ENCODE peak calls at places on chromosomes 16 and 17, in nine cellular contexts. One of them, this sample, is unnamed.

GRCh38 chr17:71004413-71004812 is 835.1 kb downstream of the KCNJ2 start:
- DNase-seq in effector memory CD8-positive, alpha-beta T cell: no peak
- DNase-seq in activated effector memory CD4-positive, alpha-beta T cell treated with anti-CD3 and anti-CD28 coated beads, Interleukin-2, amount 50 U/mL, for 16 hours: no peak
- DNase-seq in LHCN-M2: no peak
- DNase-seq in skeletal muscle cell: no peak
- DNase-seq in anterior cingulate cortex: no peak
- DNase-seq in stimulated activated CD4-positive, alpha-beta T cell treated with anti-CD3 and anti-CD28 coated beads, Interleukin-1b, Interleukin-23, amount 100 ng/mL, for 24 hours: no peak
- DNase-seq in NCI-H774: no peak
- DNase-seq in AG09319: no peak
- DNase-seq in this sample: no peak

GRCh38 chr16:5763176-5763575 is 665.6 kb upstream of the EEF2KMT start:
- DNase-seq in LHCN-M2: no peak
- DNase-seq in effector memory CD8-positive, alpha-beta T cell: no peak
- DNase-seq in AG09319: no peak
- DNase-seq in stimulated activated CD4-positive, alpha-beta T cell treated with anti-CD3 and anti-CD28 coated beads, Interleukin-1b, Interleukin-23, amount 100 ng/mL, for 24 hours: no peak
- DNase-seq in skeletal muscle cell: no peak
- DNase-seq in activated effector memory CD4-positive, alpha-beta T cell treated with anti-CD3 and anti-CD28 coated beads, Interleukin-2, amount 50 U/mL, for 16 hours: no peak
- DNase-seq in anterior cingulate cortex: no peak
- DNase-seq in NCI-H774: no peak
- DNase-seq in this sample: no peak

GRCh38 chr16:23114131-23114904 is 34.9 kb downstream of the USP31 start:
- DNase-seq in AG09319: no peak
- DNase-seq in activated effector memory CD4-positive, alpha-beta T cell treated with anti-CD3 and anti-CD28 coated beads, Interleukin-2, amount 50 U/mL, for 16 hours: no peak
- DNase-seq in LHCN-M2: no peak
- DNase-seq in anterior cingulate cortex: no peak
- DNase-seq in effector memory CD8-positive, alpha-beta T cell: no peak
- DNase-seq in stimulated activated CD4-positive, alpha-beta T cell treated with anti-CD3 and anti-CD28 coated beads, Interleukin-1b, Interleukin-23, amount 100 ng/mL, for 24 hours: no peak
- DNase-seq in skeletal muscle cell: no peak
- DNase-seq in NCI-H774: peak; percentile 29
- DNase-seq in this sample: no peak

GRCh38 chr16:78478267-78478821 is 378.9 kb downstream of the WWOX start:
- DNase-seq in skeletal muscle cell: no peak
- DNase-seq in anterior cingulate cortex: no peak
- DNase-seq in stimulated activated CD4-positive, alpha-beta T cell treated with anti-CD3 and anti-CD28 coated beads, Interleukin-1b, Interleukin-23, amount 100 ng/mL, for 24 hours: no peak
- DNase-seq in effector memory CD8-positive, alpha-beta T cell: no peak
- DNase-seq in activated effector memory CD4-positive, alpha-beta T cell treated with anti-CD3 and anti-CD28 coated beads, Interleukin-2, amount 50 U/mL, for 16 hours: no peak
- DNase-seq in NCI-H774: peak; percentile 11
- DNase-seq in LHCN-M2: no peak
- DNase-seq in AG09319: no peak
- DNase-seq in this sample: no peak

GRCh38 chr17:35807371-35808144 is 1.7 kb upstream of the TAF15 start:
- DNase-seq in anterior cingulate cortex: no peak
- DNase-seq in NCI-H774: no peak
- DNase-seq in AG09319: no peak
- DNase-seq in LHCN-M2: peak; percentile 63
- DNase-seq in activated effector memory CD4-positive, alpha-beta T cell treated with anti-CD3 and anti-CD28 coated beads, Interleukin-2, amount 50 U/mL, for 16 hours: no peak
- DNase-seq in skeletal muscle cell: no peak
- DNase-seq in effector memory CD8-positive, alpha-beta T cell: no peak
- DNase-seq in stimulated activated CD4-positive, alpha-beta T cell treated with anti-CD3 and anti-CD28 coated beads, Interleukin-1b, Interleukin-23, amount 100 ng/mL, for 24 hours: no peak
- DNase-seq in this sample: no peak

GRCh38 chr17:8222630-8223355 is 12.4 kb upstream of the AURKB start:
- DNase-seq in effector memory CD8-positive, alpha-beta T cell: peak; percentile 89
- DNase-seq in LHCN-M2: peak; percentile 94
- DNase-seq in NCI-H774: peak; percentile 52
- DNase-seq in AG09319: peak; percentile 93
- DNase-seq in stimulated activated CD4-positive, alpha-beta T cell treated with anti-CD3 and anti-CD28 coated beads, Interleukin-1b, Interleukin-23, amount 100 ng/mL, for 24 hours: peak; percentile 88
- DNase-seq in activated effector memory CD4-positive, alpha-beta T cell treated with anti-CD3 and anti-CD28 coated beads, Interleukin-2, amount 50 U/mL, for 16 hours: peak; percentile 96
- DNase-seq in skeletal muscle cell: peak; percentile 77
- DNase-seq in anterior cingulate cortex: peak; percentile 92
- DNase-seq in this sample: peak; percentile 81

GRCh38 chr17:17416007-17416399 is 60.8 kb upstream of the MED9 start:
- DNase-seq in NCI-H774: peak; percentile 72
- DNase-seq in activated effector memory CD4-positive, alpha-beta T cell treated with anti-CD3 and anti-CD28 coated beads, Interleukin-2, amount 50 U/mL, for 16 hours: no peak
- DNase-seq in skeletal muscle cell: peak; percentile 55
- DNase-seq in LHCN-M2: peak; percentile 81
- DNase-seq in effector memory CD8-positive, alpha-beta T cell: no peak
- DNase-seq in anterior cingulate cortex: peak; percentile 22
- DNase-seq in stimulated activated CD4-positive, alpha-beta T cell treated with anti-CD3 and anti-CD28 coated beads, Interleukin-1b, Interleukin-23, amount 100 ng/mL, for 24 hours: no peak
- DNase-seq in AG09319: peak; percentile 41
- DNase-seq in this sample: peak; percentile 65

GRCh38 chr16:19344224-19344801 is 58.8 kb downstream of the CLEC19A start:
- DNase-seq in AG09319: no peak
- DNase-seq in activated effector memory CD4-positive, alpha-beta T cell treated with anti-CD3 and anti-CD28 coated beads, Interleukin-2, amount 50 U/mL, for 16 hours: no peak
- DNase-seq in NCI-H774: no peak
- DNase-seq in skeletal muscle cell: no peak
- DNase-seq in anterior cingulate cortex: no peak
- DNase-seq in LHCN-M2: peak; percentile 1
- DNase-seq in stimulated activated CD4-positive, alpha-beta T cell treated with anti-CD3 and anti-CD28 coated beads, Interleukin-1b, Interleukin-23, amount 100 ng/mL, for 24 hours: no peak
- DNase-seq in effector memory CD8-positive, alpha-beta T cell: no peak
- DNase-seq in this sample: no peak

GRCh38 chr17:19333736-19334290 is 28.7 kb downstream of the B9D1 start:
- DNase-seq in stimulated activated CD4-positive, alpha-beta T cell treated with anti-CD3 and anti-CD28 coated beads, Interleukin-1b, Interleukin-23, amount 100 ng/mL, for 24 hours: no peak
- DNase-seq in activated effector memory CD4-positive, alpha-beta T cell treated with anti-CD3 and anti-CD28 coated beads, Interleukin-2, amount 50 U/mL, for 16 hours: peak; percentile 49
- DNase-seq in anterior cingulate cortex: no peak
- DNase-seq in skeletal muscle cell: no peak
- DNase-seq in AG09319: no peak
- DNase-seq in effector memory CD8-positive, alpha-beta T cell: no peak
- DNase-seq in LHCN-M2: no peak
- DNase-seq in NCI-H774: no peak
- DNase-seq in this sample: no peak

GRCh38 chr17:2705263-2705662 is 6.3 kb downstream of the CLUH start:
- DNase-seq in effector memory CD8-positive, alpha-beta T cell: no peak
- DNase-seq in skeletal muscle cell: peak; percentile 23
- DNase-seq in stimulated activated CD4-positive, alpha-beta T cell treated with anti-CD3 and anti-CD28 coated beads, Interleukin-1b, Interleukin-23, amount 100 ng/mL, for 24 hours: no peak
- DNase-seq in LHCN-M2: peak; percentile 49
- DNase-seq in AG09319: no peak
- DNase-seq in NCI-H774: no peak
- DNase-seq in activated effector memory CD4-positive, alpha-beta T cell treated with anti-CD3 and anti-CD28 coated beads, Interleukin-2, amount 50 U/mL, for 16 hours: no peak
- DNase-seq in anterior cingulate cortex: no peak
- DNase-seq in this sample: no peak

GRCh38 chr16:56610017-56610608 is 1.7 kb downstream of the MT2A start:
- DNase-seq in NCI-H774: no peak
- DNase-seq in AG09319: no peak
- DNase-seq in anterior cingulate cortex: no peak
- DNase-seq in stimulated activated CD4-positive, alpha-beta T cell treated with anti-CD3 and anti-CD28 coated beads, Interleukin-1b, Interleukin-23, amount 100 ng/mL, for 24 hours: peak; percentile 77
- DNase-seq in skeletal muscle cell: peak; percentile 94
- DNase-seq in activated effector memory CD4-positive, alpha-beta T cell treated with anti-CD3 and anti-CD28 coated beads, Interleukin-2, amount 50 U/mL, for 16 hours: peak; percentile 89
- DNase-seq in effector memory CD8-positive, alpha-beta T cell: peak; percentile 42
- DNase-seq in LHCN-M2: peak; percentile 94
- DNase-seq in this sample: no peak

GRCh38 chr16:85306071-85306792 is 194.0 kb upstream of the CIBAR2 start:
- DNase-seq in LHCN-M2: no peak
- DNase-seq in anterior cingulate cortex: no peak
- DNase-seq in stimulated activated CD4-positive, alpha-beta T cell treated with anti-CD3 and anti-CD28 coated beads, Interleukin-1b, Interleukin-23, amount 100 ng/mL, for 24 hours: peak; percentile 78
- DNase-seq in activated effector memory CD4-positive, alpha-beta T cell treated with anti-CD3 and anti-CD28 coated beads, Interleukin-2, amount 50 U/mL, for 16 hours: peak; percentile 86
- DNase-seq in effector memory CD8-positive, alpha-beta T cell: peak; percentile 37
- DNase-seq in skeletal muscle cell: peak; percentile 82
- DNase-seq in NCI-H774: no peak
- DNase-seq in AG09319: peak; percentile 64
- DNase-seq in this sample: peak; percentile 88

GRCh38 chr17:75551276-75551675 is 25.8 kb downstream of the LLGL2 start:
- DNase-seq in skeletal muscle cell: no peak
- DNase-seq in anterior cingulate cortex: no peak
- DNase-seq in NCI-H774: no peak
- DNase-seq in stimulated activated CD4-positive, alpha-beta T cell treated with anti-CD3 and anti-CD28 coated beads, Interleukin-1b, Interleukin-23, amount 100 ng/mL, for 24 hours: no peak
- DNase-seq in effector memory CD8-positive, alpha-beta T cell: no peak
- DNase-seq in activated effector memory CD4-positive, alpha-beta T cell treated with anti-CD3 and anti-CD28 coated beads, Interleukin-2, amount 50 U/mL, for 16 hours: no peak
- DNase-seq in AG09319: no peak
- DNase-seq in LHCN-M2: no peak
- DNase-seq in this sample: no peak

GRCh38 chr17:7466644-7467341 is 12.6 kb downstream of the ZBTB4 start:
- DNase-seq in AG09319: no peak
- DNase-seq in anterior cingulate cortex: no peak
- DNase-seq in NCI-H774: no peak
- DNase-seq in skeletal muscle cell: no peak
- DNase-seq in effector memory CD8-positive, alpha-beta T cell: no peak
- DNase-seq in stimulated activated CD4-positive, alpha-beta T cell treated with anti-CD3 and anti-CD28 coated beads, Interleukin-1b, Interleukin-23, amount 100 ng/mL, for 24 hours: no peak
- DNase-seq in LHCN-M2: peak; percentile 85
- DNase-seq in activated effector memory CD4-positive, alpha-beta T cell treated with anti-CD3 and anti-CD28 coated beads, Interleukin-2, amount 50 U/mL, for 16 hours: no peak
- DNase-seq in this sample: no peak

GRCh38 chr17:82100502-82101298 is 2.7 kb upstream of the FASN start:
- DNase-seq in skeletal muscle cell: no peak
- DNase-seq in stimulated activated CD4-positive, alpha-beta T cell treated with anti-CD3 and anti-CD28 coated beads, Interleukin-1b, Interleukin-23, amount 100 ng/mL, for 24 hours: no peak
- DNase-seq in NCI-H774: no peak
- DNase-seq in effector memory CD8-positive, alpha-beta T cell: no peak
- DNase-seq in AG09319: no peak
- DNase-seq in activated effector memory CD4-positive, alpha-beta T cell treated with anti-CD3 and anti-CD28 coated beads, Interleukin-2, amount 50 U/mL, for 16 hours: no peak
- DNase-seq in anterior cingulate cortex: no peak
- DNase-seq in LHCN-M2: no peak
- DNase-seq in this sample: no peak

This sample was measured in GM13976.